ENCODE peak calls at places on chromosomes 11 and 22, in five cellular contexts. P is IMR-90, Z is HCT116, E is lower leg skin, H is A549. G is an unnamed sample.

GRCh38 chr22:48760481-48761238 is 1067.0 kb downstream of the BRD1 start:
- DNase-seq in Z (no peak), E (peak; percentile 4), P (no peak), H (no peak), G (no peak)

GRCh38 chr11:120467627-120468026 is 43.9 kb upstream of the GRIK4 start:
- DNase-seq in H (no peak), E (no peak), P (peak; percentile 48), Z (no peak), G (peak; percentile 3)

GRCh38 chr11:34977039-34977906 is 60.9 kb downstream of the PDHX start:
- DNase-seq in E (no peak), H (peak; percentile 19), P (peak; percentile 94), Z (peak; percentile 33), G (no peak)

GRCh38 chr22:45918455-45919370 is 58.2 kb downstream of the WNT7B start:
- DNase-seq in P (no peak), E (no peak), H (peak; percentile 86), Z (no peak), G (no peak)

GRCh38 chr22:29820941-29821789 is 16.9 kb downstream of the ASCC2 start:
- DNase-seq in P (peak; percentile 98), Z (peak; percentile 49), H (peak; percentile 46), E (peak; percentile 83), G (peak; percentile 50)

GRCh38 chr11:105582497-105582896 is 27.4 kb upstream of the GRIA4 start:
- DNase-seq in P (no peak), Z (no peak), E (no peak), H (no peak), G (no peak)

GRCh38 chr11:47979378-47980092 is 824 bp upstream of the PTPRJ start:
- DNase-seq in P (no peak), H (peak; percentile 61), E (no peak), Z (no peak), G (no peak)

GRCh38 chr22:30943368-30943767 is 25.2 kb downstream of the MORC2 start:
- DNase-seq in Z (no peak), H (no peak), E (no peak), P (no peak), G (no peak)

GRCh38 chr11:72624496-72625201 is 49.6 kb downstream of the PDE2A start:
- DNase-seq in P (no peak), E (peak; percentile 53), H (no peak), Z (no peak), G (no peak)

GRCh38 chr11:117218133-117218915 is 13.5 kb downstream of the PCSK7 start:
- DNase-seq in H (no peak), Z (no peak), E (no peak), P (peak; percentile 57), G (no peak)

GRCh38 chr11:73193251-73194033 is 24.6 kb upstream of the P2RY2 start:
- DNase-seq in P (no peak), E (no peak), Z (no peak), H (no peak), G (no peak)

GRCh38 chr11:45805305-45806071 is 539 bp downstream of the SLC35C1 start:
- DNase-seq in H (peak; percentile 25), Z (no peak), E (peak; percentile 30), P (peak; percentile 78), G (peak; percentile 60)

GRCh38 chr22:38872831-38873248 is 824 bp upstream of the CBX6 start:
- DNase-seq in H (peak; percentile 59), P (peak; percentile 32), E (peak; percentile 35), Z (no peak), G (peak; percentile 38)

GRCh38 chr22:21981874-21982273 is 713 bp downstream of the TOP3B start:
- DNase-seq in Z (no peak), P (no peak), E (no peak), H (no peak), G (no peak)

GRCh38 chr22:21984793-21985192 is 2.2 kb upstream of the TOP3B start:
- DNase-seq in E (no peak), Z (peak; percentile 19), H (no peak), P (peak; percentile 40), G (no peak)

GRCh38 chr22:21980547-21980946 is 2.0 kb downstream of the TOP3B start:
- DNase-seq in H (no peak), E (no peak), P (no peak), Z (no peak), G (no peak)

GRCh38 chr22:21985214-21985613 is 2.6 kb upstream of the TOP3B start:
- DNase-seq in Z (no peak), P (no peak), H (no peak), E (no peak), G (no peak)

GRCh38 chr22:21982338-21982965 is at the start of gene TOP3B:
- DNase-seq in E (peak; percentile 75), Z (peak; percentile 43), P (peak; percentile 69), H (peak; percentile 46), G (peak; percentile 60)
- TF ChIP-seq POLR2A in E (no peak), Z (peak; percentile 75), P (peak; percentile 64), H (peak; percentile 82), G (peak; percentile 62)

GRCh38 chr22:21451545-21452520 is 15.4 kb upstream of the TMEM191C start:
- DNase-seq in P (no peak), H (no peak), Z (no peak), E (peak; percentile 9), G (no peak)

GRCh38 chr22:21455334-21456089 is 11.7 kb upstream of the TMEM191C start:
- DNase-seq in Z (no peak), H (no peak), E (peak; percentile 8), P (no peak), G (no peak)

DNA sequence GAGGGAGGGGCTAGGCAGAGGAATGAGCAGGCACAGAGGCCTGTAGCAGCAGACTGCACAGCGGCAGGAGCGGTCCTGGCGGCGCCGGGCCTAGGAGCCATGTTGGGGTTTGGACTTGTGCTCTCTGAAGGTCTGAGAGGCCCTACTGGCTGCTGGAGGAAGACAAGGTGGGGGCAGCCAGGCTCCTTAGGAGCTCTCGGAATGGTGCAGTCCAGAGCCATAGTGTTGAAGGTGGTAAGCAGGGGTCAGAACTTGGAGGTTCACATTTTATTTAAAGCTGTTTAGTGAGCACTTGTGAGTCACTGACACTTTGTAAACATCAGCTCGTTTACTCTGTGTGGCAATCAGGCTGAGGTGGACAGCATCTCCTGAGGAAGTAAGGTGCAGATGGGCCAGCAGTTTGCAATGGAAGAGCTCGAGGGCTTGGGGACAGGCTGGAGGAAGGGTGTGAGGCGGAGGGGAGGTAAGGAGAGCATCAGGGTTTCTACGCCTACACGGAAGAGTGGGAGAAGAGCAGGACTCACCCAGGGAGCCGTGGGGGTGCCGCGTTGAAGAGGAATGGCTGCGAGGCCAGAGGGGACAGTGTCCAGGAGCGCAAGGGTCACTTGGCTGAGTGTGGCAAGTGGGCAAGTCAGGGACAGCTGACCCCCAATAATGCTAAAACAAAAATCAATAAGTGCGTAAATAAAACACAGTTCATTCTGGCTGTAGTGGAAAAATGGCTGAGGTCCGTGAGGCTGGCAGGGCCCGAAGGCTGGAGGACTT is 10.0 kb upstream of the TMEM191C start:
- DNase-seq in P (peak; percentile 71), E (peak; percentile 6), Z (no peak), H (peak; percentile 36), G (no peak)
- TF ChIP-seq POLR2A in P (no peak), E (no peak), Z (no peak), H (no peak), G (no peak)

GRCh38 chr11:85685820-85686459 is at the start of gene CCDC89:
- DNase-seq in E (peak; percentile 82), Z (no peak), H (no peak), P (peak; percentile 99), G (peak; percentile 94)
- TF ChIP-seq POLR2A in E (no peak), Z (no peak), H (no peak), P (peak; percentile 58), G (no peak)

DNA sequence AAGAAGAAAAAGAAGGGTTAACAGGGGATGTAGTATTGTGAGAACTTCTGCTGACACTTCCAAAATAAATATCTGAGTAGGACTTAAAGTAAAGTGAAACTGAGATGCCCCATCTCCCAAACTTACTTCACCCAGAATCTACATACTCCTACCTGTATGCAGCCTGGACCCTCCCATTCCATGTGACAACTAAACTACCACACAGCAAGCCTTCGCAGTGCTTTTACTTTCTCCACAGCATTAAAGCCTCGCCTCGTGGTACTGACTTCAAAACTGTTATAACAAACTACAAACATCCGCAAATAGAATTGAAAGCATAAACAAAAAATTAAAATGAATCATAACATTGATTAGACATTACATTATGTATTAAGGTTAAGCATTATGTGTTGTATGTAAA is 988 bp downstream of the MPZL2 start:
- DNase-seq in P (no peak), Z (no peak), E (no peak), H (no peak), G (no peak)
- TF ChIP-seq POLR2A in P (no peak), Z (no peak), E (no peak), H (no peak), G (no peak)

GRCh38 chr22:49966041-49966715 is 5.6 kb downstream of the PIM3 start:
- DNase-seq in H (no peak), Z (no peak), E (no peak), P (no peak), G (no peak)

GRCh38 chr22:49963647-49964026 is 3.1 kb downstream of the PIM3 start:
- DNase-seq in H (no peak), P (no peak), E (peak; percentile 34), Z (no peak), G (no peak)

GRCh38 chr22:49965291-49966040 is 4.9 kb downstream of the PIM3 start:
- DNase-seq in E (no peak), H (no peak), Z (no peak), P (no peak), G (no peak)

GRCh38 chr22:49964136-49964492 is 3.5 kb downstream of the PIM3 start:
- DNase-seq in H (no peak), P (no peak), Z (no peak), E (peak; percentile 28), G (no peak)

GRCh38 chr22:49964493-49965290 is 4.1 kb downstream of the PIM3 start:
- DNase-seq in Z (no peak), E (no peak), P (no peak), H (no peak), G (no peak)
- TF ChIP-seq POLR2A in Z (no peak), E (no peak), P (no peak), H (no peak), G (no peak)